ENCODE peak calls at places on chromosome 20, in seven cellular contexts. R, H, G, C, K, M and S are unnamed samples.

GRCh38 chr20:20010639-20011500 is 6.3 kb upstream of the NAA20 start:
- DNase-seq in R (no peak), H (no peak), G (no peak), C (no peak), K (peak), M (peak), S (no peak)

GRCh38 chr20:43535370-43536004 is 23.3 kb upstream of the SGK2 start:
- DNase-seq in R (no peak), H (no peak), G (no peak), C (no peak), K (no peak), M (no peak), S (no peak)

GRCh38 chr20:10490706-10491105 is 55.6 kb downstream of the SLX4IP start:
- DNase-seq in R (no peak), H (no peak), G (no peak), C (no peak), K (peak), M (no peak), S (no peak)

GRCh38 chr20:3380228-3381070 is 27.0 kb downstream of the DNAAF9 start:
- DNase-seq in R (no peak), H (no peak), G (no peak), C (no peak), K (peak), M (no peak), S (no peak)

GRCh38 chr20:49450281-49450707 is 32.2 kb downstream of the KCNB1 start:
- DNase-seq in R (no peak), H (peak), G (no peak), C (no peak), K (peak), M (no peak), S (no peak)

GRCh38 chr20:43537921-43538854 is 20.6 kb upstream of the SGK2 start:
- DNase-seq in R (peak), H (peak), G (peak), C (no peak), K (peak), M (peak), S (peak)

GRCh38 chr20:34546751-34547181 is 11.8 kb upstream of the MAP1LC3A start:
- DNase-seq in R (no peak), H (peak), G (peak), C (no peak), K (no peak), M (no peak), S (no peak)

GRCh38 chr20:59811681-59812171 is 121.7 kb downstream of the SYCP2 start:
- DNase-seq in R (no peak), H (no peak), G (no peak), C (no peak), K (no peak), M (no peak), S (no peak)

GRCh38 chr20:43849496-43850197 is 65.0 kb upstream of the TOX2 start:
- DNase-seq in R (no peak), H (peak), G (no peak), C (no peak), K (peak), M (peak), S (no peak)

GRCh38 chr20:10249048-10249770 is 30.6 kb downstream of the SNAP25 start:
- DNase-seq in R (no peak), H (no peak), G (peak), C (no peak), K (peak), M (no peak), S (no peak)

GRCh38 chr20:36571564-36572504 is 1.6 kb upstream of the TGIF2 start:
- DNase-seq in R (no peak), H (no peak), G (no peak), C (no peak), K (no peak), M (peak), S (no peak)

GRCh38 chr20:19757973-19758887 is at the start of gene RIN2:
- DNase-seq in R (no peak), H (peak), G (peak), C (peak), K (peak), M (peak), S (peak)